ENCODE peak calls at places on chromosomes 2 and 18, in eight cellular contexts. J is lower lobe of right lung; M is CD8-positive, alpha-beta T cell; Y is ovary; X is aorta; P is vagina; D is SK-N-SH; V is A549. C is an unnamed sample. For H3K4me1, the result is how much of the 10 kb centered on the place peaks cover.

GRCh38 chr18:78778651-78779050 is 201.0 kb upstream of the SALL3 start:
- DNase-seq in Y (no peak), J (no peak), M (no peak), P (no peak), X (no peak), V (no peak), D (no peak), C (no peak)

GRCh38 chr18:80253871-80254492 is 6.7 kb upstream of the PARD6G start:
- DNase-seq in J (no peak), Y (no peak), D (peak), V (peak), P (no peak), M (peak), X (no peak), C (no peak)

GRCh38 chr2:129010262-129010661 is 691.6 kb upstream of the HS6ST1 start:
- DNase-seq in M (no peak), V (no peak), Y (no peak), X (no peak), D (no peak), P (peak), J (no peak), C (no peak)

GRCh38 chr2:162030363-162030762 is 43.7 kb downstream of the DPP4 start:
- DNase-seq in Y (no peak), P (no peak), X (no peak), M (no peak), J (no peak), D (no peak), V (no peak), C (no peak)

GRCh38 chr2:6820903-6821584 is 44.7 kb downstream of the CMPK2 start:
- DNase-seq in M (no peak), X (no peak), J (no peak), Y (no peak), D (no peak), P (no peak), V (no peak), C (no peak)

GRCh38 chr2:157465554-157465953 is 21.7 kb upstream of the CYTIP start:
- DNase-seq in V (no peak), D (no peak), X (no peak), P (no peak), Y (no peak), M (no peak), J (no peak), C (no peak)

GRCh38 chr2:190841707-190842505 is 38.7 kb upstream of the GLS start:
- DNase-seq in X (no peak), D (no peak), Y (no peak), P (no peak), J (no peak), M (no peak), V (peak), C (no peak)

GRCh38 chr2:108604196-108604595 is 69.9 kb downstream of the LIMS1 start:
- DNase-seq in M (no peak), P (no peak), V (no peak), Y (no peak), X (no peak), D (no peak), J (no peak), C (no peak)

GRCh38 chr2:102013200-102014040 is 21.7 kb downstream of the IL1R2 start:
- DNase-seq in P (no peak), V (no peak), J (no peak), X (no peak), Y (no peak), D (no peak), M (no peak), C (no peak)

GRCh38 chr2:6772366-6772710 is 93.4 kb downstream of the CMPK2 start:
- DNase-seq in P (no peak), J (no peak), D (peak), X (no peak), V (no peak), Y (no peak), M (no peak), C (no peak)

GRCh38 chr18:1296237-1296636 is 391.6 kb downstream of the ADCYAP1 start:
- DNase-seq in Y (no peak), V (no peak), P (no peak), J (no peak), M (no peak), D (no peak), X (no peak), C (no peak)

GRCh38 chr2:194815475-194815874 is 841.6 kb upstream of the SLC39A10 start:
- DNase-seq in M (no peak), D (no peak), P (no peak), V (no peak), J (no peak), X (no peak), Y (no peak), C (no peak)

GRCh38 chr2:56113571-56113970 is 70.2 kb upstream of the CCDC85A start:
- DNase-seq in Y (no peak), M (no peak), P (no peak), J (no peak), V (no peak), D (no peak), X (no peak), C (no peak)

GRCh38 chr18:26909599-26910290 is 44.2 kb upstream of the AQP4 start:
- DNase-seq in M (no peak), V (no peak), J (no peak), P (no peak), X (no peak), D (no peak), Y (no peak), C (no peak)

GRCh38 chr18:37578886-37579513 is 13.4 kb upstream of the CELF4 start:
- DNase-seq in M (no peak), V (peak), Y (no peak), D (peak), P (no peak), J (no peak), X (no peak), C (no peak)

GRCh38 chr2:10721344-10722251 is at the start of gene ATP6V1C2:
- DNase-seq in Y (no peak), J (peak), V (no peak), M (no peak), X (no peak), P (no peak), D (peak), C (no peak)

GRCh38 chr18:75474332-75474731 is 46.8 kb upstream of the SMIM21 start:
- DNase-seq in Y (no peak), X (no peak), M (no peak), J (no peak), V (no peak), P (no peak), D (no peak), C (no peak)

GRCh38 chr2:174149530-174149929 is 98.8 kb downstream of the OLA1 start:
- DNase-seq in J (no peak), M (no peak), P (no peak), D (no peak), Y (no peak), X (no peak), V (no peak), C (no peak)

GRCh38 chr2:192749606-192750200 is 555.0 kb upstream of the TMEFF2 start:
- DNase-seq in M (no peak), D (peak), Y (no peak), V (peak), X (no peak), P (no peak), J (no peak), C (no peak)

GRCh38 chr18:10015941-10016819 is 102.4 kb downstream of the VAPA start:
- DNase-seq in D (peak), M (no peak), X (no peak), J (no peak), Y (peak), V (no peak), P (no peak), C (peak)

GRCh38 chr2:197297772-197298318 is 12.7 kb downstream of the ANKRD44 start:
- DNase-seq in X (no peak), Y (no peak), J (no peak), M (no peak), P (no peak), D (no peak), V (no peak), C (no peak)
- H3K4me3 ChIP-seq in X (no peak), Y (no peak), J (no peak), M (peak), P (no peak), D (no peak), V (no peak), C (no peak)

GRCh38 chr18:47898055-47898454 is 32.4 kb downstream of the SMAD2 start:
- DNase-seq in D (no peak), J (no peak), P (no peak), V (no peak), M (no peak), X (no peak), Y (no peak), C (no peak)
- H3K4me1 ChIP-seq in D (under half), J (under half), P (under half), V (half or more), M (under half), X (under half), Y (under half), C (under half)

DNA sequence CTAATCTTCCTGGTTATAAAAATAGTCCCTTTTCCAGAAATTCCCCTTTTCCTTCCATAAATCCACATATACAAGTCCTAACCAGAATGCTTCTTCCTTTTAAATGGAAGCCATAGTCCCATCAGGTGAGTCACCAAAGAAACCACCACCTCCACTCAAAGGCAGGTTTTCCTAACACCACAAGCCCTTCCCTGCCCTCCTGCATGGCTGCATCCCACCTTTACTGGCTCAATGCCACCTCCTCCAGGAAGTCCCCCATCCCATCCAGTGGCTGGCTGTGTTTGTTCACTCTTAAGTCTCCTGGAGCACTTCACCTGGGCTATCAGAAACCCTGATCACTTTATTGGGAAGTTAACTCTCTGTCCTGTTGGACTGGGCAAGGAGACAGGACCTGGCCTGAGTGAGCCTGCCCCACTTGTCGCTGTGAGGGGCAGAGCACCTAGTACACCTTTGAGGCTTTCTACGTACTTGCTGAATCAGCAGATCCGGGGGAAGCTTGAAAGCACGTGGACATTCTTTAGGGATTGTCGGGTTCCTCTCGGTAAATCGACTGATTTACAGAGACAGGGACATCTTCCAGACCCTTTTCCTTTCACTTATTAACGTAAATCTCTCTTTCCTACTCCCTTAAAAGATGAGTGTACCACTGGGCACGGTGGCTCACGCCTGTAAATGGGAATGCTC is 71.0 kb downstream of the NGEF start:
- DNase-seq in Y (no peak), V (no peak), M (no peak), D (no peak), P (no peak), J (no peak), X (no peak), C (no peak)
- H3K4me3 ChIP-seq in Y (no peak), V (no peak), M (no peak), D (no peak), P (no peak), J (no peak), X (no peak), C (no peak)

GRCh38 chr2:36446258-36446657 is 90.7 kb downstream of the CRIM1 start:
- DNase-seq in P (no peak), J (no peak), V (no peak), D (no peak), X (no peak), M (no peak), Y (no peak), C (no peak)

GRCh38 chr2:36441816-36442215 is 86.2 kb downstream of the CRIM1 start:
- DNase-seq in J (no peak), M (no peak), D (no peak), Y (no peak), P (no peak), V (no peak), X (no peak), C (no peak)

GRCh38 chr2:36449213-36449612 is 93.6 kb downstream of the CRIM1 start:
- DNase-seq in J (no peak), D (no peak), Y (no peak), M (no peak), V (no peak), X (no peak), P (no peak), C (no peak)

GRCh38 chr2:36444206-36444605 is 88.6 kb downstream of the CRIM1 start:
- DNase-seq in D (no peak), X (no peak), V (no peak), M (no peak), Y (no peak), P (no peak), J (no peak), C (no peak)

DNA sequence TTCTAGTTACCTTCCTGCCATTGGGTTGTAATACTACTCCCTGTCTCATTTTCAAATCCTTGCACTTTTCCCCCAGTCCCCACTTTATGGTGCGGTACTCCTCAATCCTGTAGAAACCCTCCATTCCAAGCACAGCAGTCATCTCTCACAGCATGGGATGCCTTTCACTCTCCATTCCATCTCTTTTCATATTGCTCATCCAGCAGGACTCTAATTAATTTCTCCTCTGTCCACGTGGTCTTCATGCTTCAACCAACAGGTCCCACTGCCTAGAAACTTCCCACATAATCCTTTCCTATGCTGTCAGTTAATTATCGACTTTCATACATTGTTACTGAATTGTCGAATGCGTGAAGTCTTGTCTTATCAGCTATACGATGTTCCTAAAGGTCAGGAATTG is 89.6 kb downstream of the CRIM1 start:
- DNase-seq in P (no peak), D (no peak), X (no peak), V (no peak), M (no peak), J (no peak), Y (no peak), C (no peak)
- H3K4me1 ChIP-seq in P (under half), D (half or more), X (under half), V (half or more), M (under half), J (under half), Y (under half), C (under half)

C was measured in sigmoid colon.